ENCODE peak calls at places on chromosome 3, in seven cellular contexts. A is neuronal stem cell, R is mesendoderm, P is mesenchymal stem cell, H is IMR-90, C is trophoblast cell, N is H1. I is an unnamed sample.

GRCh38 chr3:18808423-18808822 is 339.9 kb upstream of the KCNH8 start:
- DNase-seq in A (no peak), R (no peak), P (no peak), H (no peak), C (no peak), N (no peak), I (no peak)

GRCh38 chr3:65979731-65980130 is 59.0 kb downstream of the MAGI1 start:
- DNase-seq in A (no peak), R (no peak), P (peak; percentile 63), H (peak; percentile 75), C (no peak), N (no peak), I (no peak)

GRCh38 chr3:153704115-153704514 is 417.1 kb upstream of the ARHGEF26 start:
- DNase-seq in A (no peak), R (no peak), P (no peak), H (no peak), C (no peak), N (no peak), I (no peak)

GRCh38 chr3:105255351-105255750 is 111.4 kb upstream of the ALCAM start:
- DNase-seq in A (no peak), R (no peak), P (no peak), H (peak; percentile 8), C (no peak), N (no peak), I (no peak)

GRCh38 chr3:145902166-145902565 is 258.8 kb downstream of the PLOD2 start:
- DNase-seq in A (no peak), R (no peak), P (no peak), H (no peak), C (no peak), N (no peak), I (no peak)

GRCh38 chr3:40336511-40337135 is 27.1 kb downstream of the EIF1B start:
- DNase-seq in A (no peak), R (peak; percentile 37), P (no peak), H (no peak), C (no peak), N (no peak), I (no peak)

GRCh38 chr3:4986611-4987373 is 7.6 kb downstream of the BHLHE40 start:
- DNase-seq in A (peak; percentile 85), R (peak; percentile 99), P (peak; percentile 99), H (peak; percentile 98), C (peak; percentile 99), N (peak; percentile 90), I (peak; percentile 98)

GRCh38 chr3:46662771-46663551 is 30.5 kb downstream of the ALS2CL start:
- DNase-seq in A (no peak), R (no peak), P (peak; percentile 52), H (peak; percentile 69), C (no peak), N (peak; percentile 48), I (no peak)

GRCh38 chr3:98563661-98564281 is 29.6 kb downstream of the CPOX start:
- DNase-seq in A (no peak), R (no peak), P (peak; percentile 88), H (peak; percentile 61), C (no peak), N (no peak), I (no peak)

GRCh38 chr3:61600195-61600594 is 38.8 kb downstream of the PTPRG start:
- DNase-seq in A (no peak), R (no peak), P (no peak), H (peak; percentile 44), C (no peak), N (no peak), I (no peak)

GRCh38 chr3:40645883-40646282 is 121.1 kb downstream of the ZNF621 start:
- DNase-seq in A (no peak), R (no peak), P (no peak), H (no peak), C (no peak), N (no peak), I (no peak)

GRCh38 chr3:52231502-52232278 is 6.2 kb upstream of the TLR9 start:
- DNase-seq in A (peak; percentile 46), R (peak; percentile 46), P (peak; percentile 45), H (peak; percentile 33), C (peak; percentile 51), N (peak; percentile 97), I (peak; percentile 76)

GRCh38 chr3:150469031-150469930 is 61.2 kb downstream of the TSC22D2 start:
- DNase-seq in A (no peak), R (peak; percentile 95), P (peak; percentile 97), H (peak; percentile 98), C (peak; percentile 91), N (no peak), I (peak; percentile 31)

GRCh38 chr3:48989126-48989795 is 780 bp upstream of the P4HTM start:
- DNase-seq in A (no peak), R (peak; percentile 65), P (peak; percentile 95), H (peak; percentile 4), C (no peak), N (no peak), I (no peak)

GRCh38 chr3:63228677-63229076 is 49.4 kb upstream of the SYNPR start:
- DNase-seq in A (peak; percentile 14), R (peak; percentile 75), P (peak; percentile 17), H (peak; percentile 12), C (peak; percentile 11), N (no peak), I (peak; percentile 55)

GRCh38 chr3:178103140-178103539 is 433.1 kb upstream of the KCNMB2 start:
- DNase-seq in A (no peak), R (no peak), P (peak; percentile 33), H (peak; percentile 23), C (no peak), N (no peak), I (no peak)

GRCh38 chr3:165638066-165638465 is 199.2 kb downstream of the BCHE start:
- DNase-seq in A (no peak), R (no peak), P (no peak), H (peak; percentile 28), C (no peak), N (no peak), I (no peak)

GRCh38 chr3:81352867-81353266 is 408.6 kb downstream of the GBE1 start:
- DNase-seq in A (no peak), R (peak; percentile 70), P (no peak), H (peak; percentile 8), C (peak; percentile 12), N (no peak), I (peak; percentile 41)

GRCh38 chr3:127107491-127108375 is 85.2 kb upstream of the PRR23E start:
- DNase-seq in A (no peak), R (no peak), P (no peak), H (no peak), C (no peak), N (no peak), I (no peak)

GRCh38 chr3:127105587-127105986 is 87.3 kb upstream of the PRR23E start:
- DNase-seq in A (no peak), R (peak; percentile 19), P (no peak), H (no peak), C (no peak), N (no peak), I (peak; percentile 33)

GRCh38 chr3:127108796-127109195 is 84.1 kb upstream of the PRR23E start:
- DNase-seq in A (no peak), R (peak; percentile 50), P (no peak), H (no peak), C (no peak), N (no peak), I (no peak)

GRCh38 chr3:127105996-127106855 is 86.7 kb upstream of the PRR23E start:
- DNase-seq in A (no peak), R (no peak), P (no peak), H (no peak), C (no peak), N (no peak), I (no peak)

DNA sequence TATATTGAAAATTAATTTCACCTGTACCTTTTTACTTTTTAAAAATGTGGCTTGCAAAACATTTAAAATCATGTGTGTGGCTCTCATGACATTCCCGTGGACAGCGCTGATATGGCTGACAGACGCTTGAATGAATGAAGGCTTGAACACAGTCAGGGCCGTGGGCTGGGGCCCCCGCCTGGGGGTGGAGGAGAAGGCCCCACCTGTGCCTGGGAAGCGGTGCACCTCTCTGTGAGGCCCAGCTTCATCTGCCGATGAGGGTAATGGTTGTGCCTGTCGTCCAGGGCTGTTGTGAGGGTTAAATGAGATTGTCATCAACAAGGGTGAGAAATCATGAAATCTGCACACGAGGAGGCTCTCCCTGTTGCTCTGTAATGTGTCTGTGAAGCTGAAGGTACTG is 85.9 kb upstream of the PRR23E start:
- DNase-seq in A (no peak), R (no peak), P (no peak), H (no peak), C (no peak), N (no peak), I (no peak)
- H2BK120ac ChIP-seq in A (no peak overlapping the region), R (no peak overlapping the region), P (no peak overlapping the region), H (no peak overlapping the region), C (no peak overlapping the region), N (no peak overlapping the region), I (no peak overlapping the region)

DNA sequence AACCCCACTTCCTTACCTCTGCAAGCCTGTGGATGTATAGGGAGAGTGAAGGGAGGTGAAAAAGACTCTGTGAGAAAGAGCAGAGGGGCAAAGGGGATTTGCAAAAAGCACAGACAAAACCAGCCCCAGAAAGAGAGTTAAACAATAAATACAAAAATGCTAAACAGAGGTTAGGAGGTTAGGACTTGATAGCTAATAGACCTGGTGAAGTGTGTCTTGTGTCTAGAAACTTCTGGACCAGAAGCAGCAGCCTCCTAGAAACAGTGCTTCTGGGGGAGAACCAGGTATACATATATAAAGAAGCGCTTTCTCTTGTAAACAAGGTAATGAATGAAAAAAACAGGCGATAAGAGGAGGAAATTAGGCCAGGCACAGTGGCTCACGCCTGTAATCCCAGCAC is 31.9 kb downstream of the TFDP2 start:
- DNase-seq in A (no peak), R (no peak), P (no peak), H (no peak), C (no peak), N (no peak), I (no peak)
- H4K8ac ChIP-seq in A (no peak overlapping the region), R (no peak overlapping the region), P (no peak overlapping the region), H (no peak overlapping the region), C (no peak overlapping the region), N (no peak overlapping the region), I (no peak overlapping the region)

DNA sequence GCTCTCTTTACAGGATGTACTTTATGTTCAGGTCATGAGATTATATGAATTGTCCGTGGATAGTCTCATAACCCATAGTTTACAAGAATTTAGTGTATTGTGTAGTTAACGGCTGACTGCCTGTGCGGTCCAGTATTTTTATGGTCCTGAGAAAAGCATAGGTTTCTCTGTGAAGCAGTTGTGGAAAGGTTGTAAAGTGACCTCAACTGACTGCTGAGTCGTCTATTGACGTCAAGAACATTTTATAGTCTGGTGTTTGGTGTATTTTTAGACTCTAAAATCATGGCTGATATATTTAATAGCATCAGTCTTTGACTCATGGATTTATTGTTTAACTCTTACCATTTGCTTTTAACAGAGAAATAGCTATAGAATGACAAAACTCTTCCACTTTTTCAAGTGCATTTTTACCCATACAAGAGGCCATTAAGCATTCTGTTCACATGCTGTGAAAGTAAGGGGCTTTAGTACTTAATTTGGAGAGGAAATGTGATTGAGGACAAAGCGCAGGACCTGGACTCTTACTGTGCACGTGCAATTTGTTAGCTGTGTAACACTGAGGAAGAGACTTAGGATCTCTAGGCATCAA is 240.7 kb downstream of the NFKBIZ start:
- DNase-seq in A (no peak), R (no peak), P (peak; percentile 96), H (peak; percentile 98), C (no peak), N (no peak), I (no peak)
- H2BK120ac ChIP-seq in A (no peak overlapping the region), R (no peak overlapping the region), P (no peak overlapping the region), H (peak overlapping the region; percentile 97), C (no peak overlapping the region), N (no peak overlapping the region), I (no peak overlapping the region)

DNA sequence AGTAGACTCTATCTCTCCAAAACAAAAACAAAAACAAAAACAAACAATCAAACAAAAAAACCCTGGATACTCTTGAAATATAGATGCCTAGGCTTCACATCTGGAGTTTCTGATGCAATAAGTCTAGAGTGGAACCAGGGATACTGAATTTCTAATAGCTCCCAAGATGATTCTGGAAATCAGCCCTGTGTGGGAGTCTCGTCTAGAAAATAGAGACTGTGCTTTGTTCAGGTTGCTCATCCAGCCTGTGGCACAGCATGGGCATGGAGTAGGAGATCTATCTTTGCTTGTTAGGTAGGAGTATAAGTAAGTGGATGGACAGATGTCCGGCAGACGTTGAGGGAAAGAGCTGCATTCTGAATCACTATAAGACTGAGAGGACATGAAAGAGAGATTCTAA is 92.4 kb upstream of the STRIT1 start:
- DNase-seq in A (no peak), R (no peak), P (no peak), H (no peak), C (no peak), N (no peak), I (no peak)
- H4K8ac ChIP-seq in A (no peak overlapping the region), R (no peak overlapping the region), P (no peak overlapping the region), H (no peak overlapping the region), C (no peak overlapping the region), N (no peak overlapping the region), I (no peak overlapping the region)

I was measured in H9.